ENCODE peak calls at places on chromosomes 16 and 17, in five cellular contexts. E, F, H, Z and V are unnamed samples.

GRCh38 chr17:58388302-58389190 is 28.8 kb downstream of the RNF43 start:
- DNase-seq in E (no peak), F (no peak), H (no peak), Z (no peak), V (no peak)

GRCh38 chr17:2954898-2955445 is 108.4 kb downstream of the OR1D5 start:
- DNase-seq in E (no peak), F (peak), H (peak), Z (no peak), V (no peak)

GRCh38 chr16:81553080-81553813 is 108.6 kb downstream of the CMIP start:
- DNase-seq in E (no peak), F (no peak), H (no peak), Z (no peak), V (no peak)

GRCh38 chr16:81686391-81687182 is 92.5 kb upstream of the PLCG2 start:
- DNase-seq in E (no peak), F (peak), H (no peak), Z (no peak), V (no peak)

GRCh38 chr17:9195961-9196668 is 174.8 kb downstream of the NTN1 start:
- DNase-seq in E (peak), F (no peak), H (no peak), Z (peak), V (no peak)

GRCh38 chr17:51166987-51167931 is 1.0 kb downstream of the NME2 start:
- DNase-seq in E (peak), F (peak), H (peak), Z (no peak), V (no peak)

GRCh38 chr16:64346080-64346479 is 775.8 kb downstream of the CDH11 start:
- DNase-seq in E (no peak), F (no peak), H (no peak), Z (no peak), V (no peak)

GRCh38 chr17:82013341-82013740 is 9.3 kb downstream of the CENPX start:
- DNase-seq in E (no peak), F (no peak), H (no peak), Z (no peak), V (no peak)

GRCh38 chr17:76716834-76717205 is 6.1 kb upstream of the MXRA7 start:
- DNase-seq in E (no peak), F (peak), H (no peak), Z (no peak), V (peak)

GRCh38 chr17:82243648-82244412 is 15.0 kb downstream of the SLC16A3 start:
- DNase-seq in E (no peak), F (no peak), H (no peak), Z (no peak), V (no peak)

DNA sequence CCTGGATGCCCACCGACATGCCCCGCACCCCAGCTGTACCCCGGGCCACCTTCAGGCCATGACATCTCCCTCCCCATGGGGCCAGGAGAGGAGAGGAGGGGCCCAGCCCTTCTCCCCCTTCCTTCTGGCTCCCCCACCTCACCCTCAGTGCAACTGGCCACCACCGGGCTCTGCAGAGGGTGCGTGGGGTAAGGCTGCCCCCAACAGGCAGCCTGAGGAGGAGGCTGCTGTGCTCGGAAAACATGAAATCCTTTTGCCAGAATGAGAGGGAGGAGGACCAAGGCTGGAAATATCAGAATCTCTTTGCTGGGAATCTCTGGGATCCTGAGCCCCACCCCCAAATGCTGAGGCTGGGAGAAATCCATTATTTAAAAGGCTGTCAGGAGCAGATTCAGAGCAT is 68.4 kb downstream of the CCT6B start:
- DNase-seq in E (peak), F (no peak), H (no peak), Z (no peak), V (no peak)
- TF ChIP-seq CTCF in E (peak), F (peak), H (peak), Z (no peak), V (no peak)

GRCh38 chr16:49287572-49287971 is 5.9 kb upstream of the CBLN1 start:
- DNase-seq in E (peak), F (no peak), H (no peak), Z (no peak), V (no peak)
- TF ChIP-seq CTCF in E (peak), F (no peak), H (no peak), Z (no peak), V (no peak)

GRCh38 chr16:69935740-69936139 is 15.4 kb upstream of the CLEC18A start:
- DNase-seq in E (no peak), F (no peak), H (no peak), Z (no peak), V (no peak)

GRCh38 chr16:69936252-69936651 is 14.9 kb upstream of the CLEC18A start:
- DNase-seq in E (no peak), F (no peak), H (no peak), Z (no peak), V (no peak)

GRCh38 chr16:69938981-69939820 is 11.9 kb upstream of the CLEC18A start:
- DNase-seq in E (no peak), F (no peak), H (no peak), Z (no peak), V (no peak)

GRCh38 chr16:69936751-69937211 is 14.4 kb upstream of the CLEC18A start:
- DNase-seq in E (no peak), F (no peak), H (no peak), Z (no peak), V (no peak)

DNA sequence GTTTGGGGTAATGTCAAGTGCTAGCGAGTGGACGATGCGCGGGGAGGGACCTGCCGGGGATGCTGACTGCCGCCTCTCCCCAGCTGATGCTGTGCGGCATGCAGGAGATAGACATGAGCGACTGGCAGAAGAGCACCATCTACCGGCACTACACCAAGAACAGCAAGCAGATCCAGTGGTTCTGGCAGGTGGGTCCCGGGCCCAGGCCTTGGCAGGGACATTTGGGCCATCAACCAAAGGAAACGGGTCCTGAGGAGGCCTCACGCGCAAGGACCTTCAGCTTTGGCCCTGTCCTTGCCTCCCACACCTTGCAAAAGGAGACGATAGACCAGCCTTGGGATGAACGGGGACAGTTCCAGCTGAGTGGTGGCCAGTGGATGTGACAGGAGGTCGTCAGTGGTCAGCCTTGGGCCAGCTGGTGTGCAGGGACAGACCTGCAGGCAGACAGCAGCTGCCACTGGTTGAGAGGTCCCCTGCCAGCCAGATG is 13.6 kb upstream of the CLEC18A start:
- DNase-seq in E (no peak), F (peak), H (no peak), Z (no peak), V (no peak)
- TF ChIP-seq CTCF in E (peak), F (peak), H (peak), Z (no peak), V (no peak)

DNA sequence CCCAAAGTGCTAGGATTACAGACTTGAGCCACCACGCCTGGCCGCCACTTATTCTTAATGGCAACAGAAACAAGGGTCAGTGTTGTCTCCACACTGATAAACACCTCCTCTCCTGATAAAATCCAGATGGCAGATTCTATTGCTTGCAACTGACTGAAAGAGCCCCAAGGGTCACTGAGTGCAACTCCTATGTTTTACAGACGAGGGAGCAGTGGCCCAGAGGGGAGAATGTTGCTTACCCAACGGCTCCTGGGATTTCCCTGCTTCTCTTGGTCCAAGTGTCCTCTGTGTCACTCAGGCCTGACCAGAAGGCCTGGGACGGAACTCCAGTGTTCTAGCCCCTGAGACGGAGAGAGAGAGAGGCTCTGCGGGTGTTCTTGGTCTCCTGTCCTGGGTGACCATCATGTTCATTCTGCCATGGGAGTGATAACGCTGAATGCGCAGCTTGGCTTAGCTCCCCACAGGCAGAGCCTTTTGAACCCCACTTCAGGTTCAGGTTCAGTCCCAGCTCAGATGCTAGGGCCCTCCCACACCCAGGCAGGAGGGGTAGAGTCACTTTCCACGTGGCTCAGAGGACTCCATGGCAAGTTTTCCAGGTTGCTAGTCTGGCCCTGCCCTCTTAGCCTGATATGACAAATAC is 77.3 kb upstream of the NLRP1 start:
- DNase-seq in E (peak), F (no peak), H (no peak), Z (no peak), V (no peak)
- TF ChIP-seq CTCF in E (peak), F (no peak), H (no peak), Z (no peak), V (no peak)

GRCh38 chr17:41844971-41845370 is 7.3 kb downstream of the KLHL10 start:
- DNase-seq in E (no peak), F (no peak), H (no peak), Z (no peak), V (no peak)
- TF ChIP-seq CTCF in E (no peak), F (no peak), H (no peak), Z (no peak), V (no peak)